ENCODE peak calls at places on chromosomes 12 and 14, in nine cellular contexts. F is GM12892, H is Panc1, Z is spleen, J is GM23338, S is vagina, K is transverse colon, E is prostate gland, U is stomach. D is an unnamed sample.

GRCh38 chr12:4454315-4454860 is 8.8 kb upstream of the FGF6 start:
- DNase-seq in Z (no peak), U (no peak), S (no peak), J (no peak), K (no peak), E (no peak), F (no peak), H (no peak), D (no peak)

GRCh38 chr12:92047058-92047826 is 98.4 kb downstream of the BTG1 start:
- DNase-seq in F (no peak), E (no peak), S (no peak), Z (no peak), K (no peak), U (no peak), H (no peak), J (no peak), D (no peak)

GRCh38 chr12:110857528-110857927 is 10.7 kb downstream of the CCDC63 start:
- DNase-seq in U (no peak), E (no peak), J (peak), S (no peak), K (no peak), F (no peak), H (no peak), Z (no peak), D (no peak)

GRCh38 chr12:93164103-93164880 is 213.4 kb upstream of the NUDT4 start:
- DNase-seq in H (no peak), K (peak), Z (no peak), E (peak), U (no peak), F (no peak), S (no peak), J (no peak), D (no peak)

GRCh38 chr14:85590784-85591183 is 60.8 kb downstream of the FLRT2 start:
- DNase-seq in J (no peak), F (no peak), S (no peak), Z (no peak), H (no peak), K (no peak), U (no peak), E (no peak), D (no peak)

GRCh38 chr12:50110127-50110761 is 1.8 kb upstream of the COX14 start:
- DNase-seq in Z (peak), K (peak), U (peak), J (no peak), H (no peak), F (peak), S (no peak), E (no peak), D (no peak)

GRCh38 chr14:96741151-96741977 is 55.8 kb upstream of the VRK1 start:
- DNase-seq in H (no peak), U (peak), F (peak), J (peak), K (peak), Z (peak), S (no peak), E (peak), D (no peak)

GRCh38 chr14:68703093-68703492 is 89.8 kb downstream of the ZFP36L1 start:
- DNase-seq in Z (no peak), E (no peak), U (no peak), H (no peak), K (no peak), J (no peak), F (no peak), S (no peak), D (no peak)

GRCh38 chr12:56078427-56078826 is 1.5 kb upstream of the ERBB3 start:
- DNase-seq in J (peak), H (no peak), Z (no peak), E (no peak), F (no peak), K (no peak), S (no peak), U (no peak), D (no peak)

GRCh38 chr12:102486153-102486552 is 5.8 kb upstream of the IGF1 start:
- DNase-seq in Z (no peak), S (no peak), E (no peak), H (no peak), J (no peak), K (no peak), F (no peak), U (no peak), D (no peak)

GRCh38 chr14:65421201-65421981 is 8.9 kb downstream of the FUT8 start:
- DNase-seq in S (no peak), Z (no peak), K (no peak), U (no peak), F (no peak), H (no peak), J (no peak), E (no peak), D (no peak)

GRCh38 chr14:79408696-79409095 is 802.6 kb downstream of the DIO2 start:
- DNase-seq in Z (no peak), J (peak), H (no peak), U (no peak), S (no peak), K (no peak), E (no peak), F (no peak), D (no peak)

GRCh38 chr14:65224799-65225198 is 122.5 kb upstream of the MAX start:
- DNase-seq in F (no peak), S (no peak), J (no peak), Z (no peak), K (no peak), H (no peak), U (peak), E (peak), D (no peak)

GRCh38 chr14:75689012-75689411 is 28.0 kb downstream of the TTLL5 start:
- DNase-seq in H (no peak), U (no peak), F (no peak), J (no peak), K (no peak), Z (no peak), S (no peak), E (no peak), D (no peak)

GRCh38 chr12:112327209-112327930 is 54.9 kb downstream of the HECTD4 start:
- DNase-seq in E (no peak), S (no peak), F (no peak), U (no peak), Z (no peak), K (no peak), H (no peak), J (no peak), D (no peak)

GRCh38 chr12:69254046-69254445 is 14.7 kb downstream of the CPSF6 start:
- DNase-seq in H (peak), J (peak), Z (no peak), U (no peak), S (no peak), E (no peak), K (no peak), F (no peak), D (no peak)

GRCh38 chr12:53061404-53062010 is 11.6 kb downstream of the TNS2 start:
- DNase-seq in J (peak), U (peak), K (peak), Z (peak), S (no peak), F (no peak), E (peak), H (no peak), D (peak)

GRCh38 chr12:43255642-43256041 is 296.4 kb downstream of the ADAMTS20 start:
- DNase-seq in J (no peak), S (no peak), K (no peak), E (no peak), Z (no peak), F (no peak), U (no peak), H (no peak), D (no peak)

GRCh38 chr14:80996049-80996901 is 40.9 kb downstream of the TSHR start:
- DNase-seq in S (no peak), U (no peak), F (no peak), K (peak), H (peak), J (peak), E (peak), Z (no peak), D (no peak)

GRCh38 chr14:68173227-68173972 is 353.8 kb downstream of the RAD51B start:
- DNase-seq in E (no peak), J (no peak), U (no peak), K (no peak), F (no peak), H (no peak), Z (no peak), S (no peak), D (no peak)

GRCh38 chr14:77032854-77033621 is 4.5 kb upstream of the IRF2BPL start:
- DNase-seq in K (peak), J (peak), E (peak), S (no peak), Z (peak), U (peak), H (no peak), F (peak), D (peak)

GRCh38 chr14:24367506-24368214 is at the start of gene NFATC4:
- DNase-seq in K (peak), U (peak), E (peak), J (peak), F (no peak), S (peak), H (no peak), Z (no peak), D (peak)

GRCh38 chr12:104232609-104233280 is 17.2 kb downstream of the TXNRD1 start:
- DNase-seq in Z (no peak), E (no peak), K (no peak), J (no peak), F (no peak), H (no peak), S (no peak), U (no peak), D (no peak)

GRCh38 chr12:128763395-128763794 is 60.4 kb downstream of the SLC15A4 start:
- DNase-seq in Z (no peak), J (no peak), S (no peak), K (no peak), U (no peak), E (no peak), H (no peak), F (no peak), D (no peak)

GRCh38 chr12:46267618-46268348 is 1.1 kb downstream of the SLC38A1 start:
- DNase-seq in F (peak), E (peak), S (no peak), H (no peak), J (no peak), K (no peak), U (no peak), Z (peak), D (no peak)

GRCh38 chr12:105083551-105084105 is 630 bp downstream of the ALDH1L2 start:
- DNase-seq in J (peak), F (no peak), U (peak), Z (peak), S (no peak), E (no peak), H (no peak), K (peak), D (peak)

GRCh38 chr12:46217686-46218508 is 50.9 kb downstream of the SLC38A1 start:
- DNase-seq in H (no peak), Z (no peak), K (peak), E (no peak), U (peak), J (no peak), F (peak), S (no peak), D (no peak)

GRCh38 chr14:53192023-53192422 is 38.9 kb upstream of the DDHD1 start:
- DNase-seq in Z (no peak), J (no peak), H (no peak), S (no peak), K (no peak), F (no peak), E (no peak), U (no peak), D (no peak)

GRCh38 chr12:108457006-108457733 is 57.9 kb upstream of the FICD start:
- DNase-seq in Z (no peak), U (no peak), F (peak), S (no peak), H (peak), J (peak), K (no peak), E (no peak), D (no peak)

GRCh38 chr12:114746297-114747074 is 62.5 kb upstream of the TBX3 start:
- DNase-seq in K (no peak), F (no peak), H (no peak), J (no peak), E (no peak), U (no peak), Z (no peak), S (no peak), D (no peak)

GRCh38 chr12:26097046-26097878 is 27.6 kb downstream of the BHLHE41 start:
- DNase-seq in J (peak), E (peak), Z (peak), S (no peak), K (peak), H (peak), U (peak), F (no peak), D (peak)

GRCh38 chr12:53502331-53502730 is 1.2 kb downstream of the TARBP2 start:
- DNase-seq in K (no peak), Z (no peak), H (no peak), E (no peak), F (no peak), S (no peak), J (no peak), U (no peak), D (peak)

GRCh38 chr12:109989380-109989779 is 6.8 kb downstream of the GIT2 start:
- DNase-seq in F (no peak), H (no peak), Z (no peak), U (no peak), J (no peak), S (no peak), E (no peak), K (no peak), D (no peak)

GRCh38 chr12:47753021-47754001 is 5.4 kb downstream of the RAPGEF3 start:
- DNase-seq in S (no peak), F (no peak), Z (peak), H (no peak), U (peak), J (peak), K (peak), E (peak), D (peak)

GRCh38 chr14:63867926-63868921 is 15.4 kb downstream of the SYNE2 start:
- DNase-seq in J (no peak), F (no peak), H (no peak), K (no peak), Z (no peak), E (no peak), U (no peak), S (no peak), D (no peak)

DNA sequence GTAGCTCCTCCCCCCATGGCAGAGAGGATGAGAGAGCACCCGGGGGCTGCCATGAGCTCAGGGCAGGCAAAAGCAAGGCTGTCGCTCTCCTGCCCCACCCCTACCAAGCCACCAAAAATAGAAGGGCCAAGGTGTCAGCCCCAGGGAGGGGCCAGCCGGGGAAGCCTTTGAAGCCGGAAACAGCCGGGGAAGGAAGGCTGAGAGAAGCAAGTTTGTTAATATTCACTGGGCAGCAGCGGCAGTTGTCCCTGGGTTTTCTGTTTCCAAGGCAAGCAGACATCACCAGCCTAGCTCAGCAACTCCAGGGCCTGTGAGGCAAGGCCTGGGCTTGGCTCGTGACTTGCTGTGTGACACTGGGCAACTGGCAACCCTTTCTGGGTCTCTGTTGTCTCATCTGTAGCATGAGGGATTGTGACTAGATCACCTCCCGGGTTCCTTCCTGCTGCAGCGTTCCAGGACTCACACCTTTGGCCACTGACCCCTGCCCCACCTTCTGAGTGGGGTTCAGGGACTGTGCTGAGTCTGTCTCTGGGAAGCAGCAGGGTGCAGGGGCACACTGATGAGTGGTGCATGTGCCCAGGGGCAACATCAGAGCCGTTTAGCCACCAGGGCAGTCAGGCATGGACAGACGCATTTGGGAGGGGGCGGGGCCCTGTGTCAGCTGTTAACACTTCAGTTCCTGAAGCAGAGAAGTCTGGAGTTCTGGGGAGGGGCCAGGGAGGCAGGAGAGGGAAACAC is 24.3 kb downstream of the SYNDIG1L start:
- DNase-seq in K (peak), F (peak), U (peak), H (no peak), S (no peak), Z (peak), J (peak), E (no peak), D (peak)
- TF ChIP-seq POLR2AphosphoS5 in K (no peak), F (no peak), U (no peak), H (no peak), S (no peak), Z (peak), J (peak), E (no peak), D (no peak)

GRCh38 chr14:29584992-29585391 is 342.7 kb downstream of the PRKD1 start:
- DNase-seq in J (peak), S (no peak), U (no peak), H (no peak), F (no peak), Z (no peak), K (peak), E (peak), D (no peak)
- TF ChIP-seq POLR2AphosphoS5 in J (no peak), S (no peak), U (peak), H (no peak), F (no peak), Z (no peak), K (peak), E (no peak), D (no peak)

GRCh38 chr14:105055736-105056302 is 9.4 kb downstream of the GPR132 start:
- DNase-seq in J (no peak), E (no peak), H (no peak), S (no peak), U (no peak), Z (no peak), F (no peak), K (no peak), D (no peak)

GRCh38 chr14:105058521-105059034 is 6.7 kb downstream of the GPR132 start:
- DNase-seq in K (no peak), H (no peak), U (no peak), Z (no peak), S (no peak), F (no peak), J (no peak), E (no peak), D (no peak)

GRCh38 chr14:105055334-105055733 is 9.9 kb downstream of the GPR132 start:
- DNase-seq in H (no peak), Z (peak), K (no peak), J (no peak), E (no peak), S (no peak), U (no peak), F (no peak), D (no peak)

GRCh38 chr14:105053996-105054395 is 11.2 kb downstream of the GPR132 start:
- DNase-seq in Z (peak), S (no peak), K (no peak), J (no peak), E (no peak), U (no peak), H (no peak), F (no peak), D (no peak)

DNA sequence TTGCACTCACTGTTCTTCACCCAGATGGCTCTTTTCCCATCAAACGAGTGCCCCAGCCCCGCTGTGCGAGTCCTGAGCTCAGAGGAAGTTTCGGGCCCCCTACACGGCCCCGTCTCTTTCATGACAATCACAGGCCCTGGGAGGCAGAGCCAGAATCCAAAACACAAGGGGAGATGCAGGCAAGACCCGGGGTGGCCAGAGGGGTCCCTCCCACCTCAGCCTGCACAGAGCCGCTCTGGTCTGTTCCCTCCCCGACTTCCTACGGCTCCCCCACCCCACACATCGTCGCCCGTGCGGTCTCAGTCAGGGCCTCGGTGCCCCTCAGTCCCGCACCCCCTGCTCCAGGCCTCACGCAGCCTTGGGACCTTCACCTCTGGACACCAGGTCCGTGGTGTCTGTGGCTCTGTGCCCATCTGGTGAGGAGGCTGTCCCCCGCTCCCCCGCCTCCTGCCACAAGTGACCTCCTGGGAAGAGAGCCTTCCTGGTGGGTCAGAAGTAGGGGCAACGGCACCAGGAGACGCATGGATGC is 8.9 kb downstream of the GPR132 start:
- DNase-seq in J (peak), F (no peak), U (no peak), K (no peak), H (no peak), E (no peak), Z (peak), S (no peak), D (peak)
- TF ChIP-seq POLR2AphosphoS5 in J (no peak), F (no peak), U (no peak), K (no peak), H (no peak), E (no peak), Z (peak), S (no peak), D (no peak)

GRCh38 chr12:98253207-98253606 is 262.2 kb upstream of the TMPO start:
- DNase-seq in U (no peak), F (no peak), Z (no peak), H (no peak), E (peak), J (no peak), K (no peak), S (no peak), D (no peak)
- TF ChIP-seq POLR2AphosphoS5 in U (no peak), F (no peak), Z (no peak), H (no peak), E (no peak), J (no peak), K (no peak), S (no peak), D (no peak)

DNA sequence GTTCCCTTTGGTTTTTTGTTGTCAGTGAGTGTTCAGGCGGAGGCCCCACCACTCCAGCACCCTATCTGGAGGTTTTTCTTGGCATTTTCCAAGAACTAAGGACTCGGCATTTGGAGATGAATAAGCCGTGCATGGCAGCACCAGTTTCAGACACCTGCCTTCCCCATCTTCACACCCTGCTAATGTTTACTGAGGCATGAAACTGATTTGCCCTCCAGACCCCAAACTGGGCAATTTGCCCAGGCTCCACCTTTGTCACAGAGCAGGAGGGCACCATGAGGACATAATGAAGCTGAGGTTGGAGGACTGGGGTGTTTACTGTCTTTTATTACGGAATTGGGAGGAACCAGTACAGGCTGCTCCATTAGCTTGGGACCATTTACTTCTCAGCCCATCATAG is 113.4 kb downstream of the LGMN start:
- DNase-seq in K (no peak), F (no peak), H (no peak), Z (peak), J (no peak), U (no peak), S (no peak), E (no peak), D (no peak)
- TF ChIP-seq POLR2AphosphoS5 in K (no peak), F (no peak), H (no peak), Z (no peak), J (no peak), U (no peak), S (no peak), E (no peak), D (no peak)